ENCODE peak calls at places on chromosomes 1 and 21, in eight cellular contexts. W, X, J, S, E, O, I and K are unnamed samples.

GRCh38 chr1:223628233-223628632 is 37.3 kb downstream of the CAPN8 start:
- DNase-seq in W (peak), X (peak), J (peak), S (peak), E (no peak), O (peak), I (peak), K (no peak)

GRCh38 chr1:243447342-243447741 is 191.5 kb downstream of the SDCCAG8 start:
- DNase-seq in W (no peak), X (no peak), J (peak), S (peak), E (no peak), O (no peak), I (no peak), K (no peak)

GRCh38 chr1:201089621-201090020 is 22.6 kb downstream of the CACNA1S start:
- DNase-seq in W (no peak), X (no peak), J (no peak), S (no peak), E (no peak), O (no peak), I (no peak), K (no peak)

GRCh38 chr1:54069792-54070548 is 16.6 kb downstream of the TCEANC2 start:
- DNase-seq in W (peak), X (no peak), J (peak), S (no peak), E (no peak), O (no peak), I (no peak), K (no peak)

GRCh38 chr1:204493882-204494280 is 724 bp downstream of the PIK3C2B start:
- DNase-seq in W (no peak), X (peak), J (peak), S (peak), E (peak), O (peak), I (no peak), K (peak)

GRCh38 chr1:223631367-223631977 is 34.0 kb downstream of the CAPN8 start:
- DNase-seq in W (no peak), X (no peak), J (peak), S (no peak), E (no peak), O (no peak), I (no peak), K (no peak)

GRCh38 chr1:219993554-219994433 is 52.5 kb downstream of the EPRS1 start:
- DNase-seq in W (no peak), X (no peak), J (peak), S (no peak), E (no peak), O (no peak), I (no peak), K (no peak)

GRCh38 chr1:156894001-156894400 is 483 bp downstream of the PEAR1 start:
- DNase-seq in W (no peak), X (no peak), J (no peak), S (no peak), E (no peak), O (no peak), I (no peak), K (no peak)

GRCh38 chr1:234413975-234414374 is 40.7 kb downstream of the COA6 start:
- DNase-seq in W (no peak), X (no peak), J (no peak), S (no peak), E (no peak), O (no peak), I (no peak), K (no peak)

GRCh38 chr1:232184561-232185530 is 445.1 kb downstream of the SIPA1L2 start:
- DNase-seq in W (no peak), X (no peak), J (no peak), S (no peak), E (no peak), O (no peak), I (no peak), K (no peak)

GRCh38 chr1:205324781-205325180 is 3.2 kb upstream of the NUAK2 start:
- DNase-seq in W (no peak), X (peak), J (peak), S (no peak), E (no peak), O (peak), I (no peak), K (no peak)

GRCh38 chr1:161193561-161194235 is 5.2 kb downstream of the ADAMTS4 start:
- DNase-seq in W (no peak), X (no peak), J (no peak), S (peak), E (no peak), O (no peak), I (no peak), K (peak)

GRCh38 chr1:45097944-45098343 is 85.9 kb downstream of the UROD start:
- DNase-seq in W (no peak), X (no peak), J (no peak), S (no peak), E (no peak), O (no peak), I (no peak), K (no peak)

GRCh38 chr1:180976958-180977357 is 45.7 kb downstream of the STX6 start:
- DNase-seq in W (no peak), X (no peak), J (no peak), S (no peak), E (no peak), O (no peak), I (no peak), K (no peak)

GRCh38 chr1:40316595-40317393 is at the start of gene COL9A2:
- DNase-seq in W (no peak), X (peak), J (no peak), S (peak), E (no peak), O (peak), I (no peak), K (no peak)

GRCh38 chr1:220798338-220798737 is 11.6 kb downstream of the MTARC1 start:
- DNase-seq in W (no peak), X (no peak), J (no peak), S (no peak), E (no peak), O (no peak), I (no peak), K (no peak)

GRCh38 chr1:155940531-155940992 is 876 bp upstream of the RXFP4 start:
- DNase-seq in W (no peak), X (peak), J (peak), S (peak), E (peak), O (peak), I (no peak), K (peak)

GRCh38 chr21:43679951-43680350 is 20.6 kb downstream of the RRP1B start:
- DNase-seq in W (no peak), X (no peak), J (no peak), S (no peak), E (no peak), O (no peak), I (no peak), K (peak)

GRCh38 chr1:40772146-40772770 is 11.3 kb upstream of the KCNQ4 start:
- DNase-seq in W (no peak), X (no peak), J (no peak), S (no peak), E (no peak), O (no peak), I (no peak), K (no peak)

GRCh38 chr21:39316062-39316461 is 2.6 kb upstream of the BRWD1 start:
- DNase-seq in W (no peak), X (no peak), J (no peak), S (no peak), E (no peak), O (no peak), I (no peak), K (no peak)

GRCh38 chr21:46634966-46635323 is 529 bp upstream of the PRMT2 start:
- DNase-seq in W (peak), X (peak), J (peak), S (peak), E (peak), O (peak), I (no peak), K (peak)

GRCh38 chr1:111202707-111203623 is 2.5 kb upstream of the DENND2D start:
- DNase-seq in W (no peak), X (no peak), J (no peak), S (no peak), E (no peak), O (no peak), I (no peak), K (no peak)

GRCh38 chr1:236623371-236624166 is 19.3 kb upstream of the HEATR1 start:
- DNase-seq in W (no peak), X (no peak), J (no peak), S (no peak), E (no peak), O (no peak), I (no peak), K (no peak)

GRCh38 chr1:60809204-60809985 is 273.0 kb upstream of the NFIA start:
- DNase-seq in W (no peak), X (no peak), J (peak), S (no peak), E (no peak), O (no peak), I (no peak), K (no peak)

GRCh38 chr1:18884419-18884717 is 18.0 kb downstream of the ALDH4A1 start:
- DNase-seq in W (no peak), X (no peak), J (no peak), S (no peak), E (no peak), O (no peak), I (no peak), K (no peak)

GRCh38 chr1:112251766-112252506 is 144.1 kb upstream of the CTTNBP2NL start:
- DNase-seq in W (peak), X (no peak), J (peak), S (no peak), E (no peak), O (no peak), I (no peak), K (no peak)

GRCh38 chr1:109926662-109927300 is 16.1 kb downstream of the CSF1 start:
- DNase-seq in W (no peak), X (no peak), J (peak), S (peak), E (no peak), O (no peak), I (no peak), K (no peak)

GRCh38 chr1:165344736-165345135 is 11.8 kb downstream of the LMX1A start:
- DNase-seq in W (no peak), X (no peak), J (no peak), S (no peak), E (no peak), O (no peak), I (no peak), K (no peak)
- TF ChIP-seq POLR2A in W (no peak), X (no peak), J (no peak), S (no peak), E (no peak), O (no peak), I (no peak), K (no peak)

DNA sequence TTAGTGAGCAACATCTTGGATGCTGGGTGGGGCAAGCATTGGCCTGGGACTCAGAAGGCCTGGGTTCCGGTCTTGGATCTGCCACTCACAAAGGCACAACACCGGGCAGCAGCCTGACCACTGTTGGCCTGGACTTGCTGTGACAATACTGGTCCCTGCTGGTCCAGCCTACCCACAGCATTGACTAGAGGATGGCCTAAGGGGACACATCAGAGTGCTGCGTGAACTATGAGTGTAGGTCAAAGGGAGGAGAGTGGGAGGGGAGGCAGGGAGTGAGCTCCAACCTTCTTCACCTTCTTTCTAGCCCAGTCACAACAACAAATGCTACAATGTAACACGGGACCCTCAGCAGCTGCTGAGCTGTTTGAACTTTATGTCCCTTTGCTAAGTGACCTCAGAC is 31.1 kb downstream of the TMEM50A start:
- DNase-seq in W (no peak), X (no peak), J (no peak), S (no peak), E (no peak), O (no peak), I (no peak), K (no peak)
- TF ChIP-seq POLR2A in W (no peak), X (no peak), J (no peak), S (no peak), E (no peak), O (no peak), I (no peak), K (no peak)

DNA sequence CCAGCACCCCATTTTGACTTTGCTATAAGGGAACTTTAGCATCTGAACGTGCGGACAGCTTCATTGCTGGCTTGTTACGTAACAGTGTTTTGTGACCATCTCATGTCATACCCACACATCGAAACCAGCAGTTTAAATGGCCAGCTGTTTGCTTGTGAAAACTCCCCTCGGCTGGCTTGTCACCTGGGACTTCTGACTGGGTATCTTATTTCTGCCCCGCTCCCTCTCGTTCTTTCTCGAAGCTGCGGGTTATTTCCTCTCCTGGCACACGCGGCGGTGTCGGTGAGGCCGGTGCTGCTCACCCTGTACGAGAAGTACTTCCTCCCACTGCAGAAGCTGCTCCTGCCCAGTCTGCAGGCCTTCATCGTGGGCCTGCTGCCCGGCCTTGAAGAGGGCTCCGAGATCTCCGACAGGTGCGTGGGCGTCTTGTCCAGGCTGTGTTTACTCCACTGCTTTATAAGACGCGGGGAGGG is 43.5 kb downstream of the DOP1B start:
- DNase-seq in W (no peak), X (no peak), J (no peak), S (no peak), E (no peak), O (no peak), I (no peak), K (peak)
- TF ChIP-seq POLR2A in W (no peak), X (no peak), J (no peak), S (no peak), E (no peak), O (no peak), I (no peak), K (no peak)

GRCh38 chr1:117605164-117605810 is 561 bp upstream of the TENT5C start:
- DNase-seq in W (no peak), X (peak), J (no peak), S (peak), E (no peak), O (peak), I (no peak), K (peak)
- TF ChIP-seq POLR2A in W (no peak), X (no peak), J (no peak), S (no peak), E (peak), O (no peak), I (no peak), K (peak)

DNA sequence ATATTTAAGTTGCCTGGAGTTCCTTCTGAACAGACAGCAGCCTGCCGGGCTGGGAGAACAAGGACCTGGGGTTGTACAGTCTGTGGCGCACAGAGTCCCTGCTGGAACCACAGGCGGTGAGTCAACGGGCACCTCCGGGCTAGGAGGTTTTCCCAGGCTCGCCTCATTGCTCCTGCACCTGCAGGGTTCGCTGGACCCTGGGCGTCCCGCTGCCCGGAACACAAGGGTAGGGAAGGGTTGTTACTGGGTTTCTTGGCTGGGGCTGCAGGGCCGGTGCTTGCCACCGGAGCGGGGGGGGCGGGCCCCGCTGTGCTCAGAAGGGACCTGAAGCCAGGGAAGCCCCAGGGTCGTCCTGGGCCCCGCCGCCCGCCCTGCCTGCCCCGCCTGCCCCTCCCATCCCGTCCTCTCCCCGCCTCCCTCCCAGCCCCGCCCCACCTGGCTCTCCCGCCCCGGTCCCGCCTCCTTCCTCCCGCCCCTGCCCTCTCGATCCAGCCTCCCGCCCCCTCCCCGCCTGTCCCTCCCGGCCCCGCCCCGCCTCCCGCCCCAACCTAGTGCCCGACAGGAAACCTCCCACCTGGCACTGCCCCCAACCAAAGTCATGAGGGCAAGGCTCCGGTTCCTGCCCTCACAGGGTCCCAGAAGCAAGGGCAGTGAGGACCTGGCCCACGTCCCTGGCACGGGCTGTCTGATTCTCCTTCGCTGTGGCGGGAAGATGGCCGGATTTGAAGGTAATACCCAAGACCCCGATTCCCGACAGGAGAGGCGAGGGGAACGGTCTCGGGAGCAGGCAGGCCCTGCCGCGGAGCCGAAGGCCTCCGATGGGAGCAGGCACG is 6.8 kb downstream of the JMJD4 start:
- DNase-seq in W (peak), X (peak), J (peak), S (peak), E (peak), O (peak), I (peak), K (peak)
- TF ChIP-seq POLR2A in W (no peak), X (peak), J (no peak), S (no peak), E (no peak), O (peak), I (no peak), K (no peak)

DNA sequence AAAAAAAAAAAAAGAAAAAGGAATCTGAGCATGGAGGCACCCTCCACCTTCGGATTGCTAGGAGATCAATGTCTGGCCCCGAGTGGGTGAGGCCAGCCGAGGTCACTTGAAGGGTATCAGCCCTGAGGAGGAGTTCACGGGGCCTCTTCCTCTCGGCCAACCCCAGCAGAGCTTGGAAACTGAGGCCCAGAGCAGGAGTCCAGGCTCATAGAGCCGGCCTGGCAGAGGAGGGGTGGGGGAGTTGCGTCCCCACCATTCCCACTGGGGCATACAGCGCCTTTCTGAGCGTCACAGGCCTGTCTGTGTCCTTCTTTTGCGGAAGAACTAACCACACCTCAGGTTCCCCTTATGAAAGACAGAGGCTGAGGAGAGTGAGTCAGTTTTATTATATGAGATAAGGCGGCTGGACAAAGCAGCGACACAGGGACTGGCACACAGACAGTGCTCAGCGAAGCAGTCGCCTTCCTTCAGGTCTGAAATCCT is 17.1 kb upstream of the EPHA2 start:
- DNase-seq in W (peak), X (peak), J (peak), S (peak), E (no peak), O (no peak), I (no peak), K (no peak)
- TF ChIP-seq POLR2A in W (no peak), X (no peak), J (no peak), S (no peak), E (no peak), O (no peak), I (no peak), K (no peak)

DNA sequence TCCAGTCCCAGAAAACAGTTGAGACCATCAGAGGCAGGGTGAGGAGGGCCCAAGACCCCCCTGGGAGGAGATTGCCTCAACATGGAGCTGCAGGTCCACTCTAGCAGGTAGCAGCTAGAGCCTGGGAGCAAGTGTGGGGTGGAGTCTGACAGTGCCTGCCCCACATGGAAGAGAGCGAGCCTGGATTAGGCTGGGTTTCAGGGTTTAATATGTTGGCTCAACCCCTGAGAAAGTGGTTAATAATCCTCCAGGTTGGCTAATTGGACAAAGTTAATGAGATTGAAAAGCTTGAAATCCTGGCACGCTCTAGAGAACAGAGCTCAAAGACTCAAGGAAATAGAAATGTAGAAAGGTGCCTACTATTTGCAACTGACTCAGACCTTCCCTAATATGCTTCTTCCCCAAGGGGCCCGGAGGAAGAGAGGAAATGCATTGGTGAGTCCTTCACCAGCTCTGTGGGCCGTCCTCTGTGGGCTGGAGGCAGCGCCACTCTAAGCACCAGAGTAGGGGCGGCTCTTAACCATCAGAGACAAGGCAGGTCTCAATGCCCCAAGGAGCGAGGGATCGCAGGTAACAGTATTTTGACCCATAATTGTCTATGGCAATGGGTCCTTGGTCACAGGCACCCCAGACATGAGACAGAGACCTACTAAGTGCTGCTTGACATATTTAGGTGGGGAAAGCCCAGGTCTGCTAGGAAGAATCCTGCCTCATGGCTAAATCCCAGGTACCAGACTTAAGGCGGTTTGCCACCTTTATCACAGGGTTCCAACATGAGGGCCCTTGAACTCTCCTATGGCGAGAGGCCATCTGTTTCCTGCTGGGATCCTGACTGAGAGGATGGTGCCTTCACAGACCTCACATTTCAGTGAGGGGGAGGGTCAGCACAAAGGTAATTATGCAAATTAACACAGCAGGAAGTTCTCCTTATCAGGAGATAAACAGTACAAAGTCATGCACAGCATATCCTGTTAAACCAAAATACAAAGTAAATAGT is 33.8 kb downstream of the RSPH1 start:
- DNase-seq in W (no peak), X (peak), J (no peak), S (peak), E (no peak), O (no peak), I (no peak), K (no peak)
- TF ChIP-seq POLR2A in W (no peak), X (peak), J (no peak), S (no peak), E (no peak), O (no peak), I (peak), K (no peak)

GRCh38 chr1:26529405-26529654 is 231 bp upstream of the RPS6KA1 start:
- DNase-seq in W (no peak), X (no peak), J (no peak), S (no peak), E (no peak), O (no peak), I (no peak), K (no peak)

GRCh38 chr1:26530898-26531598 is 1.5 kb downstream of the RPS6KA1 start:
- DNase-seq in W (peak), X (peak), J (peak), S (peak), E (no peak), O (peak), I (no peak), K (peak)

GRCh38 chr1:26530540-26530897 is 958 bp downstream of the RPS6KA1 start:
- DNase-seq in W (no peak), X (no peak), J (no peak), S (no peak), E (no peak), O (peak), I (no peak), K (no peak)

GRCh38 chr1:26531651-26532131 is 2.1 kb downstream of the RPS6KA1 start:
- DNase-seq in W (no peak), X (peak), J (no peak), S (peak), E (no peak), O (peak), I (no peak), K (no peak)

GRCh38 chr1:26529655-26530539 is at the start of gene RPS6KA1:
- DNase-seq in W (no peak), X (peak), J (peak), S (peak), E (peak), O (peak), I (peak), K (peak)
- TF ChIP-seq POLR2A in W (peak), X (peak), J (no peak), S (no peak), E (peak), O (peak), I (no peak), K (peak)